ENCODE peak calls at places on chromosomes 7 and 10, in ten cellular contexts. N is spleen; H is stimulated activated CD8-positive, alpha-beta memory T cell treated with anti-CD3 and anti-CD28 coated beads, Interleukin-12 subunit alpha, Interleukin-12 subunit beta, amount 100 ng/mL, for 1 hour; I is AG04450; Q is HT-29; U is left ventricle myocardium inferior; S is left ventricle myocardium superior; Z is NAMALWA; V is cardiac muscle cell; J is astrocyte of the cerebellum. W is an unnamed sample.

GRCh38 chr7:81902536-81902935 is 132.7 kb upstream of the HGF start:
- DNase-seq in N (no peak), H (no peak), I (no peak), Q (no peak), U (no peak), S (no peak), Z (no peak), V (no peak), J (no peak), W (no peak)

GRCh38 chr10:43689618-43689954 is 40.9 kb upstream of the ZNF32 start:
- DNase-seq in N (peak), H (no peak), I (no peak), Q (peak), U (peak), S (peak), Z (no peak), V (peak), J (no peak), W (peak)

GRCh38 chr7:119984247-119984646 is 288.7 kb upstream of the KCND2 start:
- DNase-seq in N (no peak), H (no peak), I (no peak), Q (no peak), U (no peak), S (no peak), Z (no peak), V (no peak), J (no peak), W (no peak)

GRCh38 chr10:29993319-29993876 is 66.0 kb downstream of the JCAD start:
- DNase-seq in N (no peak), H (no peak), I (no peak), Q (no peak), U (no peak), S (no peak), Z (no peak), V (peak), J (no peak), W (no peak)

GRCh38 chr7:23133797-23134196 is 28.2 kb downstream of the KLHL7 start:
- DNase-seq in N (no peak), H (no peak), I (no peak), Q (no peak), U (no peak), S (no peak), Z (no peak), V (peak), J (no peak), W (no peak)

GRCh38 chr10:69956833-69957230 is 95.8 kb upstream of the MACROH2A2 start:
- DNase-seq in N (no peak), H (no peak), I (no peak), Q (no peak), U (no peak), S (no peak), Z (no peak), V (no peak), J (no peak), W (no peak)

GRCh38 chr7:122140918-122141317 is 3.1 kb downstream of the AASS start:
- DNase-seq in N (no peak), H (no peak), I (no peak), Q (no peak), U (no peak), S (no peak), Z (no peak), V (no peak), J (no peak), W (no peak)

GRCh38 chr10:13439771-13440708 is 88.8 kb downstream of the BEND7 start:
- DNase-seq in N (peak), H (peak), I (no peak), Q (peak), U (peak), S (peak), Z (peak), V (peak), J (no peak), W (peak)

GRCh38 chr10:87752571-87752970 is 65.5 kb downstream of the ATAD1 start:
- DNase-seq in N (no peak), H (no peak), I (no peak), Q (no peak), U (no peak), S (no peak), Z (no peak), V (peak), J (peak), W (no peak)

W was measured in stimulated activated naive CD8-positive, alpha-beta T cell treated with anti-CD3 and anti-CD28 coated beads, Interleukin-15, amount 100 ng/mL, for 72 hours.